ENCODE peak calls at places on chromosome 13, in four cellular contexts. One of them, this sample, is unnamed.
A peak's percentile ranks its signal among the peaks of the same experiment; 100 is the strongest.

GRCh38 chr13:46604226-46604968 is 51.4 kb downstream of the LRCH1 start:
- DNase-seq in K562: no peak
- DNase-seq in endothelial cell of umbilical vein: no peak
- DNase-seq in GM12891: no peak
- DNase-seq in this sample: peak; percentile 23

GRCh38 chr13:54628383-54628782 is 1599.8 kb downstream of the OLFM4 start:
- DNase-seq in K562: no peak
- DNase-seq in endothelial cell of umbilical vein: no peak
- DNase-seq in GM12891: no peak
- DNase-seq in this sample: no peak

GRCh38 chr13:50531917-50532899 is 311.3 kb downstream of the DLEU7 start:
- DNase-seq in K562: no peak
- DNase-seq in endothelial cell of umbilical vein: peak; percentile 69
- DNase-seq in GM12891: no peak
- DNase-seq in this sample: no peak

GRCh38 chr13:81988542-81988941 is 1647.6 kb upstream of the SPRY2 start:
- DNase-seq in K562: no peak
- DNase-seq in endothelial cell of umbilical vein: peak; percentile 29
- DNase-seq in GM12891: no peak
- DNase-seq in this sample: no peak

GRCh38 chr13:66689628-66690027 is 540.5 kb downstream of the PCDH9 start:
- DNase-seq in K562: no peak
- DNase-seq in endothelial cell of umbilical vein: peak; percentile 26
- DNase-seq in GM12891: no peak
- DNase-seq in this sample: no peak

GRCh38 chr13:79451500-79451962 is 29.4 kb upstream of the NDFIP2 start:
- DNase-seq in K562: peak; percentile 90
- DNase-seq in endothelial cell of umbilical vein: peak; percentile 65
- DNase-seq in GM12891: peak; percentile 22
- DNase-seq in this sample: no peak

GRCh38 chr13:42114912-42115311 is 66.5 kb downstream of the DGKH start:
- DNase-seq in K562: no peak
- DNase-seq in endothelial cell of umbilical vein: no peak
- DNase-seq in GM12891: no peak
- DNase-seq in this sample: no peak

GRCh38 chr13:114151565-114152284 is 19.3 kb upstream of the RASA3 start:
- DNase-seq in K562: peak; percentile 20
- DNase-seq in endothelial cell of umbilical vein: no peak
- DNase-seq in GM12891: no peak
- DNase-seq in this sample: peak; percentile 33

GRCh38 chr13:28954810-28955209 is 134.7 kb downstream of the MTUS2 start:
- DNase-seq in K562: no peak
- DNase-seq in endothelial cell of umbilical vein: no peak
- DNase-seq in GM12891: no peak
- DNase-seq in this sample: no peak

GRCh38 chr13:79194272-79194671 is 211.8 kb downstream of the RBM26 start:
- DNase-seq in K562: no peak
- DNase-seq in endothelial cell of umbilical vein: no peak
- DNase-seq in GM12891: peak; percentile 2
- DNase-seq in this sample: no peak

GRCh38 chr13:49113526-49114286 is 106.4 kb upstream of the MLNR start:
- DNase-seq in K562: no peak
- DNase-seq in endothelial cell of umbilical vein: peak; percentile 59
- DNase-seq in GM12891: no peak
- DNase-seq in this sample: no peak

GRCh38 chr13:85666356-85666755 is 132.9 kb downstream of the SLITRK6 start:
- DNase-seq in K562: no peak
- DNase-seq in endothelial cell of umbilical vein: no peak
- DNase-seq in GM12891: no peak
- DNase-seq in this sample: no peak

GRCh38 chr13:49693877-49694276 is 2.6 kb upstream of the EBPL start:
- DNase-seq in K562: no peak
- DNase-seq in endothelial cell of umbilical vein: no peak
- DNase-seq in GM12891: no peak
- DNase-seq in this sample: no peak

GRCh38 chr13:39273953-39274352 is 235.7 kb downstream of the NHLRC3 start:
- DNase-seq in K562: peak; percentile 6
- DNase-seq in endothelial cell of umbilical vein: peak; percentile 17
- DNase-seq in GM12891: no peak
- DNase-seq in this sample: no peak

GRCh38 chr13:80901111-80902014 is 560.4 kb upstream of the SPRY2 start:
- DNase-seq in K562: no peak
- DNase-seq in endothelial cell of umbilical vein: no peak
- DNase-seq in GM12891: no peak
- DNase-seq in this sample: no peak

GRCh38 chr13:42477588-42478190 is 96.3 kb upstream of the TNFSF11 start:
- DNase-seq in K562: no peak
- DNase-seq in endothelial cell of umbilical vein: no peak
- DNase-seq in GM12891: no peak
- DNase-seq in this sample: no peak

GRCh38 chr13:20353973-20354372 is 121.9 kb upstream of the GJB6 start:
- DNase-seq in K562: no peak
- DNase-seq in endothelial cell of umbilical vein: no peak
- DNase-seq in GM12891: no peak
- DNase-seq in this sample: no peak

GRCh38 chr13:79512950-79513349 is 32.0 kb downstream of the NDFIP2 start:
- DNase-seq in K562: no peak
- DNase-seq in endothelial cell of umbilical vein: no peak
- DNase-seq in GM12891: no peak
- DNase-seq in this sample: no peak

GRCh38 chr13:112510987-112511715 is 76.8 kb downstream of the TUBGCP3 start:
- DNase-seq in K562: no peak
- DNase-seq in endothelial cell of umbilical vein: no peak
- DNase-seq in GM12891: no peak
- DNase-seq in this sample: no peak

GRCh38 chr13:42985312-42986175 is 6.5 kb downstream of the EPSTI1 start:
- DNase-seq in K562: no peak
- DNase-seq in endothelial cell of umbilical vein: no peak
- DNase-seq in GM12891: no peak
- DNase-seq in this sample: peak; percentile 19

GRCh38 chr13:37138169-37138568 is 32.7 kb upstream of the CSNK1A1L start:
- DNase-seq in K562: peak; percentile 9
- DNase-seq in endothelial cell of umbilical vein: no peak
- DNase-seq in GM12891: no peak
- DNase-seq in this sample: no peak

DNA sequence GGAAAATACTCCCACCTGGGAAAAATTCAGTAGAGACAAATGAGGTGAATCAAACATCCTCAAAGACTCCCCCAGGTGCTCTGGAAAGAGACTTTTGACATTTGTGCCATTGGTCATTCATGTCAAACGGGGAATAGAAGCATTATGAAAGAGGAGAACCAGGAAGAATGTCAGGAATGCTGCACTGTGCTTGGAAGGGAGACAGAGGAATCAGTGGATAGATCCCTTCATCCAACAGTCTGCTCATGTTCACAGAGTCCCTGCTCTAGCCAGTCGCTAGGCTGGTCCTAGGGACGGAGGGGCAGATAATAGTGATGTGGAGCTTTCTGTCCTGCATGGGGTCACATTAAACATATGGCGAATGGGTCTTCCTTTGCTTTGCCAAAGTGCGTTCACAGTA is 384.4 kb downstream of the FGF9 start:
- DNase-seq in K562: no peak
- DNase-seq in endothelial cell of umbilical vein: no peak
- DNase-seq in GM12891: no peak
- DNase-seq in this sample: no peak
- TF ChIP-seq POLR2AphosphoS5 in K562: no peak
- TF ChIP-seq POLR2AphosphoS5 in endothelial cell of umbilical vein: no peak
- TF ChIP-seq POLR2AphosphoS5 in GM12891: no peak
- TF ChIP-seq POLR2AphosphoS5 in this sample: no peak

GRCh38 chr13:63737418-63737817 is 2321.8 kb upstream of the PCDH20 start:
- DNase-seq in K562: no peak
- DNase-seq in endothelial cell of umbilical vein: no peak
- DNase-seq in GM12891: no peak
- DNase-seq in this sample: no peak

DNA sequence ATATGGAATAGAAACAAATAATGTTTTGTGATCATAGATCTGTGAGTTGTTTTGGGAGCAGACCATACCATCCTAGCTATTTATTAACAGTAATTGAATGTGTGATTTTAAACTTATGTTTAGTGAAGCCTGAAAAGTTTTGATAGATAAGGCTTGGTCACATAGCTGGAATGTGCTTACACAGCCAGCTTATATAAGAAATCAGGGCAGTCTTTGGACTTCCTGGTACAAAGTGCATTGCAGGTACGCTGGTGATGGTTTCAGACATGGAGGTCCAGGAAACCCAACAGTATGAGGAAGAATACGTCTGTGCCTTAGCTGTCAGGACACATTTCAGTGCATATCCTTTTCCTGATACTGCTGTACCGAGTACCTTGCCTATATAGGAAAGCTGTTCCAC is 2316.2 kb upstream of the PCDH20 start:
- DNase-seq in K562: no peak
- DNase-seq in endothelial cell of umbilical vein: no peak
- DNase-seq in GM12891: no peak
- DNase-seq in this sample: no peak
- TF ChIP-seq POLR2AphosphoS5 in K562: no peak
- TF ChIP-seq POLR2AphosphoS5 in endothelial cell of umbilical vein: no peak
- TF ChIP-seq POLR2AphosphoS5 in GM12891: no peak
- TF ChIP-seq POLR2AphosphoS5 in this sample: no peak

DNA sequence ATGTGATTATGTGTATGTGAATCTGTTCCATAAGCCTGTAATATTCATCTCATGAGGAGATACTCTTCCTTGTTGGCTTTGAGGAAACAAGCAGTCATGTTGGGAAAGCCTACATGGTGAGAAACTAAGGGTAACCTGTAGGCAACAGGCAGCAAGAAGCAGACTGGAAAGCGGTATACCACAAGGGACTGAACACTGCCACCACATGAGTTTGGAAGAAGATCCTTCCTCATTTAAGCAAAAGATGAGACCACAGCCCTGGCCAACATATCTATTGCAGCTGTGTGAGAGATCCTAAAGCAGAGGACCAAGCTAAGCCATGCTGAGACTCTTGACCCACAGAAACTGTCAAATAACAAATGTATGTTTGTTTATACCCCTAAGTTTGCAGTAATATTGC is 134.8 kb downstream of the B3GLCT start:
- DNase-seq in K562: no peak
- DNase-seq in endothelial cell of umbilical vein: no peak
- DNase-seq in GM12891: no peak
- DNase-seq in this sample: no peak
- TF ChIP-seq POLR2AphosphoS5 in K562: no peak
- TF ChIP-seq POLR2AphosphoS5 in endothelial cell of umbilical vein: no peak
- TF ChIP-seq POLR2AphosphoS5 in GM12891: no peak
- TF ChIP-seq POLR2AphosphoS5 in this sample: no peak

DNA sequence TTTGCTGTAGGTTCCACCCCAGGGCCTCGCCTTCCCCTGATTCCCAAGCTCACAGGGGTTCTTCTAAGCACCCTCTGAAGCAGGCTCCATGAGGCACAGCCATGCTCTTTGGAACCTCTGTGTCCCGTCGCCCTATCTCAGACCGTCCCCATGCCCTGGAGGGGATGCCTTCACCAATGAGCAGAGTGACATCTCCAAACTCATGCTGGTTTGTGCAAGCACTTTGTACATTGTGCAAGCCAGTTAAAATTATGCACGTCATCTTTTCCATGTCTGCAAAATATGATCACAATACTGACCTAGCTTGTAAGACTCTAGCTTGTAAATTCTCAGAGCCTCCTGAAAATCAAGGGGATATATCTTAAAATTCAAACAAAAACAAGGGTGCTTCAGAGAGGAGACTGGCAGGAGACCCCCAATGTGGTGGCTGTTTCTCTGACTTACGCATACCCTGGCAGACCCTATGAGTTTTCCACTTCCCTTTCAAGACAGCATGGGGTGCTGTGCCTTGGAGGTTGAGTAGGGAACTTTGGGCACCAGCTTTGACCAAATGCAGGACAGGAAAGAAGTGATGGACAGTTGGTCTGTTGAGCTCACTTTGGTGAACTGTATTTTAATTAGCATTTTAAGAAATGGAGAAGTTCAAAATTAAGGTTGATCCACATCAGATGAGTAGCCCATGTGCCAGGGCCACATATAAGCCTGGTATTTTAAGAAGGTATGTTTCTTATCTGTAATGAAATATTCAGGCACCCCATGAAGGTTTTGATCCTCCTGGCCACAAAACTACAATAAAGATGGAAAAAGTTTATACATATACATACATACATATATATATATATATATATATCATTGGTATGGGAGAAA is 46.2 kb upstream of the RAP2A start:
- DNase-seq in K562: no peak
- DNase-seq in endothelial cell of umbilical vein: no peak
- DNase-seq in GM12891: no peak
- DNase-seq in this sample: no peak
- TF ChIP-seq POLR2AphosphoS5 in K562: no peak
- TF ChIP-seq POLR2AphosphoS5 in endothelial cell of umbilical vein: no peak
- TF ChIP-seq POLR2AphosphoS5 in GM12891: no peak
- TF ChIP-seq POLR2AphosphoS5 in this sample: no peak

GRCh38 chr13:99601535-99601934 is 100.3 kb downstream of the TM9SF2 start:
- DNase-seq in K562: no peak
- DNase-seq in endothelial cell of umbilical vein: no peak
- DNase-seq in GM12891: no peak
- DNase-seq in this sample: no peak
- TF ChIP-seq POLR2AphosphoS5 in K562: no peak
- TF ChIP-seq POLR2AphosphoS5 in endothelial cell of umbilical vein: no peak
- TF ChIP-seq POLR2AphosphoS5 in GM12891: no peak
- TF ChIP-seq POLR2AphosphoS5 in this sample: no peak

GRCh38 chr13:110388141-110388943 is 81.3 kb downstream of the COL4A2 start:
- DNase-seq in K562: no peak
- DNase-seq in endothelial cell of umbilical vein: no peak
- DNase-seq in GM12891: no peak
- DNase-seq in this sample: peak; percentile 39

GRCh38 chr13:110382830-110383229 is 75.7 kb downstream of the COL4A2 start:
- DNase-seq in K562: no peak
- DNase-seq in endothelial cell of umbilical vein: no peak
- DNase-seq in GM12891: no peak
- DNase-seq in this sample: no peak

GRCh38 chr13:110391273-110391672 is 84.2 kb downstream of the COL4A2 start:
- DNase-seq in K562: no peak
- DNase-seq in endothelial cell of umbilical vein: no peak
- DNase-seq in GM12891: no peak
- DNase-seq in this sample: no peak

GRCh38 chr13:110390572-110390971 is 83.5 kb downstream of the COL4A2 start:
- DNase-seq in K562: no peak
- DNase-seq in endothelial cell of umbilical vein: no peak
- DNase-seq in GM12891: no peak
- DNase-seq in this sample: no peak

DNA sequence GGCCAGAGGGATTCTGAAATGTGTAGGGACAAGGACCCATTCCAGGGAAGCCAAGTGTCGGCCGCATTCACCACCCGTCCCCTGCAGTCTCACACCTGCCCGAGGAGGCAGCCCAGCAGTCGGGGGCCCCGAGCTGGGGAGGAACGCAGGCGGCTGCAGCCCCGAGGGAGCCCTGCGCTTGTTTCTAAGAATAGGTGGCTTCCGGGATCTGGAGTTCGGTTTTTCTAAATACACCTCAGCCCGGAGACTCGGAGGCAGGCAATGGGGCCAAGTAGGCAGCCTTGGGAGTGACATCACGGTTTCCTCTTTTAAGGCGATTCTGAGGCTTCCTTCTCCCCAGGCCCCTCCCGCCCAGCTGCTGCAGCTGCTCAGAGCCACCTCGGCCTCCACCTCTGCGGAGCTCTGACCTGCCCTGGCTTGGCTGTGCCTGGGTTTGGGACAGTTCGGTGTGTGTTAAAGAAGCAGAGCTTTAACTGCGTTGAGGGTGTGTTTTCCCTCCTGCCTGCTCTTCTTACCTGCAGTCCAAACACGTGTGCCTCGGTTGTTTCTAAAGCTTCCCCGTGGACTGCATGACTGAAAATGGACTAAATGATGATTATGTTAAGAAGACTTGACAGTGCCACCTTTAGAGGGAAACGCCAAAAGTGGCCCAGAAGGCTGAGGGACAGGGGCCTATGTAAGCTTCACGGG is 80.5 kb downstream of the COL4A2 start:
- DNase-seq in K562: no peak
- DNase-seq in endothelial cell of umbilical vein: no peak
- DNase-seq in GM12891: peak; percentile 41
- DNase-seq in this sample: peak; percentile 37
- TF ChIP-seq POLR2AphosphoS5 in K562: no peak
- TF ChIP-seq POLR2AphosphoS5 in endothelial cell of umbilical vein: no peak
- TF ChIP-seq POLR2AphosphoS5 in GM12891: no peak
- TF ChIP-seq POLR2AphosphoS5 in this sample: peak; percentile 36

This sample was measured in prostate gland.